ENCODE peak calls at places on chromosomes 1 and 21, in seven cellular contexts. One of them, this sample, is unnamed. For H3K9me3, the result is how much of the 10 kb centered on the place peaks cover.

GRCh38 chr1:169105434-169106094 is 926 bp upstream of the ATP1B1 start:
- DNase-seq in K562: peak
- DNase-seq in HepG2: peak
- DNase-seq in SK-N-SH: peak
- DNase-seq in HCT116: no peak
- DNase-seq in H1: peak
- DNase-seq in GM12878: no peak
- DNase-seq in this sample: no peak

GRCh38 chr1:165688046-165688445 is 10.3 kb downstream of the ALDH9A1 start:
- DNase-seq in K562: no peak
- DNase-seq in HepG2: peak
- DNase-seq in SK-N-SH: no peak
- DNase-seq in HCT116: no peak
- DNase-seq in H1: no peak
- DNase-seq in GM12878: no peak
- DNase-seq in this sample: no peak

GRCh38 chr1:168236836-168237611 is 11.2 kb downstream of the SFT2D2 start:
- DNase-seq in K562: no peak
- DNase-seq in HepG2: no peak
- DNase-seq in SK-N-SH: no peak
- DNase-seq in HCT116: no peak
- DNase-seq in H1: no peak
- DNase-seq in GM12878: no peak
- DNase-seq in this sample: no peak

GRCh38 chr1:182357177-182357576 is 34.4 kb downstream of the GLUL start:
- DNase-seq in K562: no peak
- DNase-seq in HepG2: no peak
- DNase-seq in SK-N-SH: no peak
- DNase-seq in HCT116: no peak
- DNase-seq in H1: no peak
- DNase-seq in GM12878: no peak
- DNase-seq in this sample: no peak

GRCh38 chr1:51792864-51793263 is 85.7 kb downstream of the NRDC start:
- DNase-seq in K562: no peak
- DNase-seq in HepG2: no peak
- DNase-seq in SK-N-SH: no peak
- DNase-seq in HCT116: no peak
- DNase-seq in H1: no peak
- DNase-seq in GM12878: no peak
- DNase-seq in this sample: no peak

GRCh38 chr1:161216945-161217712 is 2.0 kb downstream of the FCER1G start:
- DNase-seq in K562: peak
- DNase-seq in HepG2: peak
- DNase-seq in SK-N-SH: no peak
- DNase-seq in HCT116: no peak
- DNase-seq in H1: no peak
- DNase-seq in GM12878: peak
- DNase-seq in this sample: no peak

GRCh38 chr1:31780632-31781031 is 16.5 kb upstream of the ADGRB2 start:
- DNase-seq in K562: peak
- DNase-seq in HepG2: no peak
- DNase-seq in SK-N-SH: no peak
- DNase-seq in HCT116: no peak
- DNase-seq in H1: no peak
- DNase-seq in GM12878: no peak
- DNase-seq in this sample: no peak

GRCh38 chr1:61931587-61932279 is 189.5 kb downstream of the PATJ start:
- DNase-seq in K562: no peak
- DNase-seq in HepG2: no peak
- DNase-seq in SK-N-SH: no peak
- DNase-seq in HCT116: no peak
- DNase-seq in H1: no peak
- DNase-seq in GM12878: no peak
- DNase-seq in this sample: no peak

GRCh38 chr1:90614872-90615271 is 102.2 kb downstream of the BARHL2 start:
- DNase-seq in K562: peak
- DNase-seq in HepG2: no peak
- DNase-seq in SK-N-SH: peak
- DNase-seq in HCT116: no peak
- DNase-seq in H1: no peak
- DNase-seq in GM12878: no peak
- DNase-seq in this sample: no peak

GRCh38 chr21:44784810-44785209 is 16.8 kb downstream of the UBE2G2 start:
- DNase-seq in K562: no peak
- DNase-seq in HepG2: no peak
- DNase-seq in SK-N-SH: no peak
- DNase-seq in HCT116: no peak
- DNase-seq in H1: no peak
- DNase-seq in GM12878: no peak
- DNase-seq in this sample: no peak

GRCh38 chr1:111225717-111226400 is 1.7 kb upstream of the CHI3L2 start:
- DNase-seq in K562: no peak
- DNase-seq in HepG2: no peak
- DNase-seq in SK-N-SH: no peak
- DNase-seq in HCT116: no peak
- DNase-seq in H1: no peak
- DNase-seq in GM12878: no peak
- DNase-seq in this sample: no peak

GRCh38 chr1:29912413-29912812 is 676.1 kb downstream of the PTPRU start:
- DNase-seq in K562: no peak
- DNase-seq in HepG2: peak
- DNase-seq in SK-N-SH: no peak
- DNase-seq in HCT116: peak
- DNase-seq in H1: no peak
- DNase-seq in GM12878: no peak
- DNase-seq in this sample: peak

GRCh38 chr1:36008546-36009197 is 75.2 kb upstream of the TEKT2 start:
- DNase-seq in K562: no peak
- DNase-seq in HepG2: peak
- DNase-seq in SK-N-SH: no peak
- DNase-seq in HCT116: peak
- DNase-seq in H1: no peak
- DNase-seq in GM12878: no peak
- DNase-seq in this sample: peak

GRCh38 chr1:70361727-70362413 is 7.3 kb upstream of the ANKRD13C start:
- DNase-seq in K562: no peak
- DNase-seq in HepG2: no peak
- DNase-seq in SK-N-SH: no peak
- DNase-seq in HCT116: no peak
- DNase-seq in H1: no peak
- DNase-seq in GM12878: no peak
- DNase-seq in this sample: no peak

GRCh38 chr1:59164371-59164770 is 132.5 kb upstream of the FGGY start:
- DNase-seq in K562: no peak
- DNase-seq in HepG2: no peak
- DNase-seq in SK-N-SH: no peak
- DNase-seq in HCT116: no peak
- DNase-seq in H1: no peak
- DNase-seq in GM12878: no peak
- DNase-seq in this sample: no peak

GRCh38 chr1:228163004-228163753 is 2.4 kb upstream of the IBA57 start:
- DNase-seq in K562: no peak
- DNase-seq in HepG2: no peak
- DNase-seq in SK-N-SH: no peak
- DNase-seq in HCT116: no peak
- DNase-seq in H1: no peak
- DNase-seq in GM12878: no peak
- DNase-seq in this sample: no peak

GRCh38 chr1:147882535-147882934 is 20.1 kb upstream of the GJA8 start:
- DNase-seq in K562: no peak
- DNase-seq in HepG2: no peak
- DNase-seq in SK-N-SH: no peak
- DNase-seq in HCT116: no peak
- DNase-seq in H1: no peak
- DNase-seq in GM12878: no peak
- DNase-seq in this sample: no peak

GRCh38 chr1:70319750-70320149 is 34.8 kb downstream of the ANKRD13C start:
- DNase-seq in K562: no peak
- DNase-seq in HepG2: peak
- DNase-seq in SK-N-SH: no peak
- DNase-seq in HCT116: peak
- DNase-seq in H1: no peak
- DNase-seq in GM12878: no peak
- DNase-seq in this sample: peak

GRCh38 chr1:211200311-211200710 is 58.9 kb upstream of the RCOR3 start:
- DNase-seq in K562: no peak
- DNase-seq in HepG2: no peak
- DNase-seq in SK-N-SH: no peak
- DNase-seq in HCT116: no peak
- DNase-seq in H1: no peak
- DNase-seq in GM12878: no peak
- DNase-seq in this sample: no peak

GRCh38 chr1:217184854-217185253 is 446.0 kb downstream of the GPATCH2 start:
- DNase-seq in K562: no peak
- DNase-seq in HepG2: no peak
- DNase-seq in SK-N-SH: no peak
- DNase-seq in HCT116: no peak
- DNase-seq in H1: no peak
- DNase-seq in GM12878: no peak
- DNase-seq in this sample: no peak

GRCh38 chr21:15034126-15034848 is 30.5 kb downstream of the NRIP1 start:
- DNase-seq in K562: no peak
- DNase-seq in HepG2: no peak
- DNase-seq in SK-N-SH: no peak
- DNase-seq in HCT116: no peak
- DNase-seq in H1: no peak
- DNase-seq in GM12878: no peak
- DNase-seq in this sample: no peak

GRCh38 chr1:111161843-111162242 is 21.8 kb downstream of the CEPT1 start:
- DNase-seq in K562: peak
- DNase-seq in HepG2: no peak
- DNase-seq in SK-N-SH: peak
- DNase-seq in HCT116: no peak
- DNase-seq in H1: no peak
- DNase-seq in GM12878: no peak
- DNase-seq in this sample: no peak

GRCh38 chr1:20061866-20062265 is 8.1 kb upstream of the PLA2G5 start:
- DNase-seq in K562: no peak
- DNase-seq in HepG2: no peak
- DNase-seq in SK-N-SH: no peak
- DNase-seq in HCT116: no peak
- DNase-seq in H1: no peak
- DNase-seq in GM12878: no peak
- DNase-seq in this sample: no peak

GRCh38 chr1:85607126-85607912 is 26.8 kb downstream of the CCN1 start:
- DNase-seq in K562: no peak
- DNase-seq in HepG2: peak
- DNase-seq in SK-N-SH: no peak
- DNase-seq in HCT116: peak
- DNase-seq in H1: peak
- DNase-seq in GM12878: no peak
- DNase-seq in this sample: peak

GRCh38 chr1:22636927-22637326 is 499 bp downstream of the C1QA start:
- DNase-seq in K562: no peak
- DNase-seq in HepG2: no peak
- DNase-seq in SK-N-SH: no peak
- DNase-seq in HCT116: no peak
- DNase-seq in H1: no peak
- DNase-seq in GM12878: no peak
- DNase-seq in this sample: no peak

DNA sequence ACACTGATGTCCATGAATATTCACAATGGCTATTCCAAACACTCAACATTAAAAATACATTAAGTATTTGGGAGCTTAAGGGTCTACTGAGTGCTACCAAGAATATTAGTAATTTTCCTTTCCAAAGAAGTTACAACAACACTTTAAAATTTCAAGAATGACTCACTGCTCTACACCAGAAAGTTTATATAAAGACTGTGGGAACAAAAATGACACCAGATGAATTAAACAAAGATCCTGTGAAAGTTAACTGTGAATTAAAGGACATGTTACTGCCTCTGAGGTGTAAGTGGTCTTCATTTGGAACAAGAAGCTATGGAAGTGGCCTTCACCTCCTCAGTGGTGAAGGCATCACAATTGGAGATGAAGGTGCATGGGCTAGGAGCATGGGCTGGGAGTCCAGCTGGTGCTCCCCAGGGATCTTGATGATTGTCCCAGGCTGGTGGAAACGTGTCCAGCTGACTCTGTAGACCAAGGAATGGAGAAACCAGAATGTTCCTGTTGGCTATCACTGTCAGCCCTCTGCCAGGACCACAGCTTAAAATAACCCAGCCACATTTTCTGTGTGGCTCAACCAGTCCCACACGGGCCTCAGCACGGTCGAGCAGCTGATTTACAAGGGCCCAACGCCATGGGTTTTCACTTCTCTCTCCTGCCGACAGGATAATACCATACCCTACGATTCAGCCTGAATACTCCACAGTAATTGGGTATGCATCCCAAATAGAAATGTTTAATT is 28.8 kb downstream of the TAF5L start:
- DNase-seq in K562: no peak
- DNase-seq in HepG2: no peak
- DNase-seq in SK-N-SH: no peak
- DNase-seq in HCT116: no peak
- DNase-seq in H1: no peak
- DNase-seq in GM12878: no peak
- DNase-seq in this sample: no peak
- TF ChIP-seq CTCF in K562: no peak
- TF ChIP-seq CTCF in HepG2: no peak
- TF ChIP-seq CTCF in SK-N-SH: no peak
- TF ChIP-seq CTCF in HCT116: no peak
- TF ChIP-seq CTCF in H1: no peak
- TF ChIP-seq CTCF in GM12878: no peak
- TF ChIP-seq CTCF in this sample: no peak

DNA sequence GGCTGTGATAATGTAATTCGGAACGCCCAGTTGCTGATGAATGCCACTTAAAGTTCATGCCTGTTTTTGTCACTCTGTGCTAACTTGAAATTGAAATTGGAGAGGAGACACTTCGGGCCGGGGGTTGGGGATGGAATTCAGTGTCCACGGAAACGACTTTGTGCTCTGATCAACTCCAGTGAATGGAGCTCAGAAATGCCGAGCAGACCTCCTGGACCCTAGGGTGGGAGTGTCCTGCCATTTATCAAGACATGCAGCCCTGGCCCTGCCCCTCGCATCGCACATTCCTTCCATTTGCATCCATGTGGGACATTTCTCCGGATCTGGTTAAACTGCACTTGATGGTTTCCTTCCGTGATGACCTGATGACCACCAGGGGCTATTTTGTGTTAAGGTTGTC is 313.5 kb upstream of the C1orf174 start:
- DNase-seq in K562: no peak
- DNase-seq in HepG2: no peak
- DNase-seq in SK-N-SH: no peak
- DNase-seq in HCT116: no peak
- DNase-seq in H1: no peak
- DNase-seq in GM12878: no peak
- DNase-seq in this sample: no peak
- H3K9me3 ChIP-seq in K562: under half
- H3K9me3 ChIP-seq in HepG2: under half
- H3K9me3 ChIP-seq in SK-N-SH: under half
- H3K9me3 ChIP-seq in HCT116: under half
- H3K9me3 ChIP-seq in H1: under half
- H3K9me3 ChIP-seq in GM12878: under half
- H3K9me3 ChIP-seq in this sample: under half

GRCh38 chr1:205748398-205749093 is 1.4 kb downstream of the NUCKS1 start:
- DNase-seq in K562: peak
- DNase-seq in HepG2: peak
- DNase-seq in SK-N-SH: peak
- DNase-seq in HCT116: no peak
- DNase-seq in H1: no peak
- DNase-seq in GM12878: no peak
- DNase-seq in this sample: peak
- TF ChIP-seq SIN3A in K562: peak
- TF ChIP-seq SIN3A in HepG2: peak
- TF ChIP-seq SIN3A in SK-N-SH: no peak
- TF ChIP-seq SIN3A in HCT116: no peak
- TF ChIP-seq SIN3A in H1: no peak
- TF ChIP-seq SIN3A in GM12878: no peak
- TF ChIP-seq SIN3A in this sample: no peak

GRCh38 chr1:225470691-225471452 is 43.0 kb upstream of the LBR start:
- DNase-seq in K562: no peak
- DNase-seq in HepG2: no peak
- DNase-seq in SK-N-SH: no peak
- DNase-seq in HCT116: no peak
- DNase-seq in H1: peak
- DNase-seq in GM12878: no peak
- DNase-seq in this sample: no peak
- TF ChIP-seq CTCF in K562: no peak
- TF ChIP-seq CTCF in HepG2: no peak
- TF ChIP-seq CTCF in SK-N-SH: no peak
- TF ChIP-seq CTCF in HCT116: no peak
- TF ChIP-seq CTCF in H1: no peak
- TF ChIP-seq CTCF in GM12878: no peak
- TF ChIP-seq CTCF in this sample: no peak